ENCODE peak calls at places on chromosomes 5 and 9, in eight cellular contexts. P is IMR-90, Y is mammary epithelial cell, Z is kidney, D is heart right ventricle, F is ovary, E is HAP-1, I is cardiac fibroblast. K is an unnamed sample.

GRCh38 chr5:76838481-76839261 is 11.1 kb upstream of the S100Z start:
- DNase-seq in D (no peak), F (no peak), Y (no peak), I (peak; percentile 67), E (no peak), P (peak; percentile 76), Z (no peak), K (no peak)

GRCh38 chr5:106392766-106393165 is 1278.0 kb downstream of the EFNA5 start:
- DNase-seq in P (peak; percentile 51), E (no peak), F (no peak), Y (peak; percentile 41), D (no peak), Z (no peak), I (peak; percentile 81), K (no peak)

GRCh38 chr9:135591491-135592330 is 30.2 kb downstream of the PAEP start:
- DNase-seq in E (no peak), F (no peak), Y (no peak), I (no peak), Z (peak; percentile 58), D (no peak), P (no peak), K (no peak)

GRCh38 chr5:1007221-1007680 is 1.4 kb upstream of the NKD2 start:
- DNase-seq in E (no peak), I (no peak), Z (peak; percentile 66), Y (no peak), F (peak; percentile 6), P (no peak), D (peak; percentile 2), K (no peak)

GRCh38 chr9:138064547-138064946 is 187.0 kb downstream of the CACNA1B start:
- DNase-seq in E (no peak), F (no peak), Z (peak; percentile 22), P (no peak), I (no peak), D (no peak), Y (no peak), K (no peak)

GRCh38 chr5:135053989-135054388 is 20.0 kb upstream of the PITX1 start:
- DNase-seq in Y (no peak), F (no peak), Z (no peak), P (no peak), I (no peak), E (no peak), D (no peak), K (no peak)

GRCh38 chr5:103428411-103428871 is 134.1 kb downstream of the NUDT12 start:
- DNase-seq in P (peak; percentile 86), I (peak; percentile 83), Z (peak; percentile 73), D (peak; percentile 27), F (no peak), E (no peak), Y (peak; percentile 44), K (peak; percentile 55)

GRCh38 chr5:67211926-67212325 is 15.3 kb upstream of the CD180 start:
- DNase-seq in Z (no peak), F (no peak), Y (peak; percentile 90), E (no peak), I (peak; percentile 87), P (peak; percentile 87), D (no peak), K (no peak)

GRCh38 chr5:69231851-69232250 is 2.8 kb upstream of the CDK7 start:
- DNase-seq in Y (peak; percentile 66), P (no peak), F (no peak), D (no peak), I (no peak), Z (no peak), E (no peak), K (no peak)

GRCh38 chr5:154190652-154191304 is at the start of gene GALNT10:
- DNase-seq in E (peak; percentile 50), Z (peak; percentile 89), D (peak; percentile 55), I (peak; percentile 57), Y (peak; percentile 53), P (peak; percentile 66), F (peak; percentile 66), K (peak; percentile 89)

GRCh38 chr5:77356740-77357139 is 135.4 kb downstream of the WDR41 start:
- DNase-seq in E (no peak), I (peak; percentile 8), Y (peak; percentile 40), Z (no peak), F (no peak), D (no peak), P (peak; percentile 65), K (no peak)

GRCh38 chr5:178504340-178504960 is 85.7 kb downstream of the COL23A1 start:
- DNase-seq in I (no peak), E (no peak), Z (no peak), D (no peak), Y (no peak), P (no peak), F (no peak), K (no peak)

GRCh38 chr5:139678751-139679750 is 30.9 kb downstream of the CXXC5 start:
- DNase-seq in I (no peak), F (no peak), E (no peak), P (no peak), Z (peak; percentile 69), Y (no peak), D (no peak), K (peak; percentile 46)

GRCh38 chr5:16675747-16676255 is 59.0 kb upstream of the RETREG1 start:
- DNase-seq in I (no peak), F (no peak), Y (no peak), Z (no peak), P (no peak), E (no peak), D (no peak), K (no peak)

GRCh38 chr5:2755371-2755715 is 3.9 kb upstream of the IRX2 start:
- DNase-seq in D (no peak), I (no peak), Z (no peak), P (no peak), E (no peak), F (no peak), Y (peak; percentile 12), K (no peak)

GRCh38 chr5:1666812-1667588 is 132.6 kb downstream of the MRPL36 start:
- DNase-seq in I (no peak), D (no peak), P (no peak), E (peak; percentile 29), Z (peak; percentile 72), Y (no peak), F (peak; percentile 44), K (peak; percentile 93)

GRCh38 chr5:52786937-52787599 is 648 bp upstream of the ITGA1 start:
- DNase-seq in Z (no peak), I (peak; percentile 38), F (no peak), Y (peak; percentile 65), D (no peak), P (peak; percentile 31), E (no peak), K (peak; percentile 41)

GRCh38 chr5:52787600-52788504 is at the start of the genes ITGA1 and PELO:
- DNase-seq in Z (peak; percentile 93), Y (peak; percentile 69), I (peak; percentile 84), F (peak; percentile 68), E (peak; percentile 78), P (peak; percentile 81), D (peak; percentile 77), K (peak; percentile 65)

GRCh38 chr5:52789867-52790266 is 2.2 kb downstream of the ITGA1 start:
- DNase-seq in D (no peak), P (no peak), F (no peak), I (no peak), Y (no peak), Z (no peak), E (no peak), K (no peak)

GRCh38 chr5:52789378-52789777 is 1.7 kb downstream of the ITGA1 start:
- DNase-seq in D (no peak), I (no peak), F (no peak), Y (no peak), Z (no peak), E (no peak), P (no peak), K (no peak)

GRCh38 chr5:52788505-52788821 is 747 bp downstream of the ITGA1 start:
- DNase-seq in Y (no peak), Z (no peak), I (no peak), D (no peak), E (no peak), P (no peak), F (no peak), K (no peak)
- H3K4me3 ChIP-seq in Y (peak overlapping the region; percentile 67), Z (peak overlapping the region; percentile 77), I (peak overlapping the region; percentile 67), D (peak overlapping the region; percentile 71), E (peak overlapping the region; percentile 36), P (peak overlapping the region; percentile 61), F (peak overlapping the region; percentile 60), K (peak overlapping the region; percentile 46)

GRCh38 chr9:75085640-75086039 is 2.3 kb downstream of the NMRK1 start:
- DNase-seq in Y (peak; percentile 77), I (no peak), F (no peak), Z (no peak), D (no peak), P (no peak), E (no peak), K (no peak)
- H3K4me3 ChIP-seq in Y (no peak overlapping the region), I (no peak overlapping the region), F (no peak overlapping the region), Z (peak overlapping the region; percentile 82), D (peak overlapping the region; percentile 97), P (no peak overlapping the region), E (no peak overlapping the region), K (no peak overlapping the region)

GRCh38 chr5:122726990-122727616 is 47.8 kb upstream of the SNX2 start:
- DNase-seq in E (peak; percentile 72), Y (peak; percentile 69), P (peak; percentile 77), F (no peak), Z (no peak), D (no peak), I (peak; percentile 83), K (no peak)
- H3K4me3 ChIP-seq in E (no peak overlapping the region), Y (no peak overlapping the region), P (no peak overlapping the region), F (no peak overlapping the region), Z (no peak overlapping the region), D (no peak overlapping the region), I (no peak overlapping the region), K (no peak overlapping the region)

DNA sequence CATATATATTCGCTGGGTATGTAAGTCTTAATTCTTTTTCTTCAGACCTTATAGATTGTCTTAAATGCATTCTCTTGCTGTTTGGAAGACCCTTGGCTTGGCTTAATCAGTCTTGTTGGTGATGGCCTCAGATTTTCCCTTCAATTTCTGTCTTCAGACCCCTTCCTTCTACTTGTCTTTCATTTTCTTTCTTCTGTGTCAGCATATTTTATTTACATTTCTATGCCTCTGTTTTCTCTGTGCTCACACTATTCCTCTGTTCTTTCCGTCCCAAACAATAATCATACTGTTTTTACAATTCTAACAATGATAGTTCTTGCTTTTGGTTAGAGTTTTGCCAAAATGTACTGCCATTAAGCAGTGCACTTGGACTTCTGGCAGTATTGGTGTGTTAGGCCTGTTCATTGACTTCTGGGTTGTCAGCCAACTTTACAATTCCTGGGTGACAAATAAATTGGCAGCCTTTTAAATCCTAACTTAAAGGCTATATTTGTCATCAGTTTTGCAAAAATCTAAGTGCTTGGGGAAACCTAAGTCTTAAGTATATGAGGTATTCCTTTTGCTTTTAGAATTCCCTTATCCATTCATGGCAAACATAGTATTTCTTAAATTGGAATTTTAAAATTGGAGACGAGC is 8.0 kb downstream of the SRFBP1 start:
- DNase-seq in D (no peak), P (peak; percentile 31), Z (no peak), I (peak; percentile 62), F (no peak), Y (no peak), E (no peak), K (no peak)
- H3K4me3 ChIP-seq in D (no peak overlapping the region), P (no peak overlapping the region), Z (no peak overlapping the region), I (no peak overlapping the region), F (no peak overlapping the region), Y (no peak overlapping the region), E (no peak overlapping the region), K (no peak overlapping the region)

K was measured in pancreas.